ENCODE peak calls at places on chromosomes 6 and 20, in eight cellular contexts. A is CD4-positive, alpha-beta memory T cell; Q is ovary; J is mesendoderm; N is naive thymus-derived CD4-positive, alpha-beta T cell; G is hepatocyte; P is aorta; V is heart left ventricle. Y is an unnamed sample. For H3K4me1, the result is how much of the 10 kb centered on the place peaks cover.

GRCh38 chr20:25867776-25868649 is 171.4 kb upstream of the ZNF337 start:
- DNase-seq in A (peak), Q (peak), J (peak), N (peak), G (peak), P (peak), V (peak), Y (peak)

GRCh38 chr20:63043348-63044203 is 36.8 kb upstream of the BHLHE23 start:
- DNase-seq in A (no peak), Q (no peak), J (no peak), N (no peak), G (no peak), P (peak), V (no peak), Y (no peak)

GRCh38 chr20:62561182-62561581 is 81.1 kb upstream of the SLCO4A1 start:
- DNase-seq in A (no peak), Q (no peak), J (no peak), N (no peak), G (no peak), P (no peak), V (no peak), Y (no peak)

GRCh38 chr6:125670586-125670985 is 78.8 kb upstream of the HEY2 start:
- DNase-seq in A (no peak), Q (no peak), J (peak), N (no peak), G (peak), P (peak), V (peak), Y (no peak)

GRCh38 chr20:34561661-34562060 is 3.1 kb downstream of the MAP1LC3A start:
- DNase-seq in A (no peak), Q (no peak), J (no peak), N (no peak), G (no peak), P (no peak), V (no peak), Y (no peak)

GRCh38 chr6:132365319-132365907 is 35.9 kb downstream of the MOXD1 start:
- DNase-seq in A (no peak), Q (no peak), J (peak), N (no peak), G (no peak), P (no peak), V (no peak), Y (no peak)

GRCh38 chr6:28922841-28923317 is 906 bp downstream of the TRIM27 start:
- DNase-seq in A (peak), Q (no peak), J (peak), N (peak), G (peak), P (no peak), V (peak), Y (peak)

GRCh38 chr20:32359633-32360332 is 1.7 kb downstream of the ASXL1 start:
- DNase-seq in A (peak), Q (no peak), J (no peak), N (peak), G (no peak), P (no peak), V (no peak), Y (no peak)

GRCh38 chr6:37127961-37128862 is 41.7 kb upstream of the PIM1 start:
- DNase-seq in A (no peak), Q (no peak), J (peak), N (no peak), G (peak), P (no peak), V (no peak), Y (no peak)

GRCh38 chr6:17640477-17640917 is 40.4 kb downstream of the FAM8A1 start:
- DNase-seq in A (no peak), Q (no peak), J (no peak), N (no peak), G (no peak), P (no peak), V (no peak), Y (no peak)

GRCh38 chr6:156848533-156848932 is 71.4 kb downstream of the ARID1B start:
- DNase-seq in A (no peak), Q (peak), J (no peak), N (no peak), G (peak), P (peak), V (peak), Y (no peak)

GRCh38 chr6:156850356-156850755 is 73.2 kb downstream of the ARID1B start:
- DNase-seq in A (no peak), Q (no peak), J (no peak), N (no peak), G (no peak), P (no peak), V (no peak), Y (no peak)

GRCh38 chr6:156849806-156850205 is 72.6 kb downstream of the ARID1B start:
- DNase-seq in A (no peak), Q (no peak), J (no peak), N (no peak), G (no peak), P (no peak), V (no peak), Y (no peak)

GRCh38 chr6:156846845-156847599 is 69.8 kb downstream of the ARID1B start:
- DNase-seq in A (no peak), Q (no peak), J (peak), N (no peak), G (no peak), P (no peak), V (no peak), Y (no peak)

DNA sequence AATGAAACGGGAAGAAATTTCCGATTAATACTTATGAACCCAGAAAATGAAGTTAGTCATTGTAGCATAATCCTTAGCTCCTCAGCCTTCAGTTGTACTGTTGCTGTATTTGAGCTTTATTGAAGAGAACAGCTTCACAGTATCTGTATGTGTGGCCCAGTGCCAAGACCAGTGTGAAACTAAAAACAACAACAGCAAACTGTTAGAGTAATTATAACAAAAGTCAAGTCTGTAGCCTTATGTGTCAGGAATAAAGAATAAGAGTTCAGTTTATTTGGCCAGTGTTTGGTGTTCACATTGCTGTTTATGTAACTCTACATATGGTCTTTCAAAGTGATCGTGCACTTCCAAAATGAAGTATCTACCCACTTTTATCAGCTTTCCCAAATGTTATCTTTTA is 70.9 kb downstream of the ARID1B start:
- DNase-seq in A (no peak), Q (peak), J (no peak), N (no peak), G (no peak), P (no peak), V (peak), Y (no peak)
- H3K4me1 ChIP-seq in A (half or more), Q (under half), J (under half), N (under half), G (under half), P (under half), V (half or more), Y (under half)

DNA sequence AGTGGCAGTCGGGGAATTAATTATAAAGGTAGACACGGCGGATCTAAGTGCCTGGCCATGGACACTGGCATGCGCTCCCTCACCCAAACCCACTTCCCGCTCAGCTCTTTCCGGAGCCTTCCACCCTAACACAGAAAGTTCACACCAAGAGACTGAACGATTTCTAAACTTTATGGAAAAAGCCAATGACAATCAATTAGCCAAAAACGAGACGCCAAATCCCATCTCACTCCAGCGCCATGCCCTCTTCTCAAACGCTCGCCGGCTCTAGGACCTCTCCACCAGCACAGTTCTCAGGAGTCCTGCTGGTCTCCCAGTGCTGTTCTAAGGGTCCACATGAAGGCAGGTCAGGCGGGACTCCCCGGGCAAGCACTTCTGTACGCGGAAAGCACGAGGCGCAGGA is 641 bp downstream of the SF3B5 start:
- DNase-seq in A (no peak), Q (no peak), J (no peak), N (no peak), G (no peak), P (no peak), V (no peak), Y (no peak)
- H3K27ac ChIP-seq in A (peak), Q (no peak), J (no peak), N (peak), G (peak), P (no peak), V (peak), Y (peak)

DNA sequence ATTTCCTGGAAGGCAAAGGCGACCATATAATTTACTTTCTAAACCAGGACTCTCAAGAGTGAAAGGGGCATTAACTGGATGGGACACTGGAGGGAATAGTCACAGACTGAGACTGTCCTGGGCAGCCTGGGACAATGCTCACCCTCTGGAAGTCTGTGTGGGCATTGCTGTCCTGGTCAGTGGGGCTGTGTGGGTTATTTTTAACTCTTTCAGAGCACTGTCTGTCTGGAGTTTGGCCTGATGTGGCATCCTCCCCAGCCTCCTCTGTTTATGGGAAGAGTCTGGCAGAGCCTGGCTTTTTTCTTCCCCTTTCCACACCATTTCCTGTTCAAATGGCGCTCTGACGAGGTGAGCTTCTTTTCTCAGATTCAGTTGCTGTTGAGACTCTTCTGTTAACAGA is 11.7 kb downstream of the DAAM2 start:
- DNase-seq in A (no peak), Q (no peak), J (no peak), N (no peak), G (no peak), P (no peak), V (no peak), Y (no peak)
- H3K4me1 ChIP-seq in A (under half), Q (under half), J (under half), N (under half), G (under half), P (under half), V (under half), Y (under half)

DNA sequence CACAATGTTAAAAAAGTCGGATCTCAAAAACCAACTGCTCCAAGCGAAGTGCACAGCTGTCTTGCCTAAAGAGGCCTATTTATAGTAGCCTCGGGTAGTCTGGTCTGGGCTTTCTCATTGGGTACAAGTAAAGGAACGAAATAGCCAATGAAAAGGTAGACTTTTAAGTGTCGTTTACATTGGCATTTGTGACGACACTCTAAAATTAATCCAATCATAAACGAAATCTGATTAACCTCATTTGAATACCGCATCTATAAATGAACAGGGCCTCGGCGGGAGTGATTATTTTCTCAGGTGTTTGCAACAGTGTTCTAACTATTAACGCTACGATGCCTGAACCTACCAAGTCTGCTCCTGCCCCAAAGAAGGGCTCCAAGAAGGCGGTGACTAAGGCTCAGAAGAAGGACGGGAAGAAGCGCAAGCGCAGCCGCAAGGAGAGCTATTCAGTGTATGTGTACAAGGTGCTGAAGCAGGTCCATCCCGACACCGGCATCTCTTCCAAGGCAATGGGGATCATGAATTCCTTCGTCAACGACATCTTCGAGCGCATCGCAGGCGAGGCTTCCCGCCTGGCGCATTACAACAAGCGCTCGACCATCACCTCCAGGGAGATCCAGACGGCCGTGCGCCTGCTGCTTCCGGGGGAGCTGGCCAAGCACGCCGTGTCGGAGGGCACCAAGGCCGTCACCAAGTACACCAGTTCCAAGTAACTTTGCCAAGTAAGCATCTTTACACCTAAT is 70.8 kb downstream of the HFE start:
- DNase-seq in A (peak), Q (peak), J (peak), N (peak), G (peak), P (peak), V (peak), Y (peak)
- H3K27ac ChIP-seq in A (peak), Q (peak), J (peak), N (peak), G (peak), P (peak), V (peak), Y (peak)

Y was measured in CD8-positive, alpha-beta memory T cell.